ENCODE peak calls at places on chromosomes 11 and 22, in five cellular contexts. P is kidney, S is brain microvascular endothelial cell, W is tibial artery, F is Caco-2. C is an unnamed sample.

GRCh38 chr11:128691802-128692749 is 1.8 kb upstream of the FLI1 start:
- DNase-seq in F (no peak), W (no peak), P (peak), S (no peak), C (no peak)

GRCh38 chr11:2697871-2698270 is 1.9 kb downstream of the KCNQ1OT1 start:
- DNase-seq in F (no peak), P (no peak), W (no peak), S (no peak), C (no peak)

GRCh38 chr11:112345708-112346107 is 85.0 kb upstream of the PLET1 start:
- DNase-seq in F (peak), P (no peak), W (no peak), S (no peak), C (no peak)

GRCh38 chr11:67586568-67587250 is 3.1 kb downstream of the GSTP1 start:
- DNase-seq in P (no peak), W (no peak), F (no peak), S (no peak), C (no peak)

GRCh38 chr11:11993814-11994213 is 14.6 kb downstream of the DKK3 start:
- DNase-seq in S (peak), F (no peak), W (no peak), P (no peak), C (peak)

GRCh38 chr11:134736251-134737072 is 324.4 kb upstream of the B3GAT1 start:
- DNase-seq in W (peak), S (no peak), F (no peak), P (no peak), C (no peak)

GRCh38 chr11:27914080-27914479 is 193.9 kb downstream of the KIF18A start:
- DNase-seq in W (no peak), P (no peak), S (no peak), F (no peak), C (no peak)

GRCh38 chr11:69372589-69373250 is 78.8 kb downstream of the MYEOV start:
- DNase-seq in P (no peak), W (peak), S (no peak), F (no peak), C (no peak)

GRCh38 chr11:2573240-2574042 is 126.4 kb downstream of the KCNQ1OT1 start:
- DNase-seq in F (no peak), S (no peak), P (peak), W (peak), C (no peak)

GRCh38 chr11:73156114-73156513 is 14.0 kb upstream of the FCHSD2 start:
- DNase-seq in W (peak), F (no peak), P (no peak), S (no peak), C (no peak)

GRCh38 chr11:73158356-73159051 is 16.4 kb upstream of the FCHSD2 start:
- DNase-seq in P (no peak), W (peak), S (peak), F (peak), C (no peak)

GRCh38 chr11:73156686-73157085 is 14.6 kb upstream of the FCHSD2 start:
- DNase-seq in W (peak), P (no peak), S (no peak), F (no peak), C (no peak)

GRCh38 chr11:73159297-73159696 is 17.2 kb upstream of the FCHSD2 start:
- DNase-seq in P (no peak), S (no peak), F (no peak), W (peak), C (no peak)

DNA sequence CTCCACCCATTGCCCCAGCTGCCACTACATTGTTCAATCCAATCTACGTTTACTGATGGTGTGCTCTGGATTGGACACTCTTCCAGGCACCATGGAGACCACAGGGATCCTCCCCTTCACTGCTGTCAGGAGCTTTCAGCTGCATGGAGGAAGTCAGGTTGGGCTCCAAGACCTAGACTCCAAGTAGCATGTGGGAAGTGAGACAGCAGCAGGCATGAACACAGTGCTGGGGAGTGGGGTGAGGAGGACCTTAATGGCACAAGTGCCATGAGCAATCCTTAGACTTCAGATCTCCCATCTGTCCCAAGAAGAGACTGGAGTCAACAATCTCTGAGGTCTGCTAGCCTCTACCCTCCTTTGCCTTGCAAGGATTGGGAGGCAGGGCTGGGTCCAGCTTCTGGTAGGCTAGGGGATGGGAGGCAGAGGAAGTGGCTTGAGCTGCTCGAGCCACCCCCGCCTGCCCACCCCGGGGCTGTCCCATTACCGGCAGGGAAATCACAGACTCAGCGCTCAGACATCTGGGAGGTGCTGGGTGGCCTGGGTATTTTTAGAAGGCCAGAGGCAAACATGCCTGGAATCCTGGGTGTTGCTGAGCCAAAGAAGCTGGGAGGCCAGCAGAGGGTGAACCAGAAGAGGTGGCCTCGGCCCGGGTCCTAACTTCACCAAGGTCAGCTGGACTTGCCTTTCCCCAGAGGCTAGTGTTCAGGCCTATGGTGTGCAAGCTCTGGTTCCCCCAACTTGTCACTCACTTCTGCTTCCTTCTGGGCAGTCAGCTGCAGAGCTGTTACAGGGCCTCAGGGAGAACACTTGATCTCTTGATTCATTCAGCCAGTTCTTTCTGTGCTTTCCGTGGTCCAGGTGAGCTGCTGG is 15.3 kb upstream of the FCHSD2 start:
- DNase-seq in F (no peak), P (peak), S (peak), W (peak), C (no peak)
- TF ChIP-seq CTCF in F (no peak), P (no peak), S (no peak), W (no peak), C (no peak)

DNA sequence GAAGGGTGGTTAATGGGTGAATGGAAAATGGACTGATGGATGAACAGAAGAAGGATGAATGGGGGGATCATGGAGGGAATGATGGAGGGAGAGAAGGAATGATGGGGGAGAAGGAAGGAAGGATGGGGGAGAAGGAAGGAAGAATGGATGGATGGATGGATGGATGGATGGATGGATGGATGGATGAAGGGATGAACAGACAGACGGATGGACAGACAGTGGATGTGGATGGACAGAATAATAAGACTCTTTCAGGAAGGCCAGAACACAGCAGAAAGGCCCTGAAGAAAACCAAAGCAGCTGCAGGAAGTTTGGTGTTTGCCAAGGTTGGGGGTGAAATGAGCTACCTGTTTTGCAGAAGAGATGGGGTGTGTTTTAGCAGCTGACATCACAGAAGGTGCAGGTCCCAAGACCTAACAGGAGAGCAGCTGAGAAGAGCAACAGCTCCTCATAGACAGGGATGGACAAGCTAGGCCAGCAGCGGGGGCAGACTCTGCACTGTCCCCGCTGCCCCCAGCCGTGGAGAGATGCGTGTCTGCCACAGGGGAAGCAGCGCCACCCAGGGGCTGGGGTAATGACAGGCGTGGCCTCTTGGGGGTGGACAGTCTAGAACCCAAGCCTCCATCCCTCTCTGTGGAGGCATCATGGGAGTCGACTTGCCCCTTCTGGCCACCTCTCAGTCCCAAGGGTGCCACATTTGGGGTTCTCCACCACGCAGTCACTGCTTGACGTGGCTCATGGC is 17.9 kb downstream of the C1QTNF6 start:
- DNase-seq in S (no peak), W (peak), P (peak), F (no peak), C (no peak)
- TF ChIP-seq CTCF in S (no peak), W (no peak), P (no peak), F (no peak), C (no peak)

DNA sequence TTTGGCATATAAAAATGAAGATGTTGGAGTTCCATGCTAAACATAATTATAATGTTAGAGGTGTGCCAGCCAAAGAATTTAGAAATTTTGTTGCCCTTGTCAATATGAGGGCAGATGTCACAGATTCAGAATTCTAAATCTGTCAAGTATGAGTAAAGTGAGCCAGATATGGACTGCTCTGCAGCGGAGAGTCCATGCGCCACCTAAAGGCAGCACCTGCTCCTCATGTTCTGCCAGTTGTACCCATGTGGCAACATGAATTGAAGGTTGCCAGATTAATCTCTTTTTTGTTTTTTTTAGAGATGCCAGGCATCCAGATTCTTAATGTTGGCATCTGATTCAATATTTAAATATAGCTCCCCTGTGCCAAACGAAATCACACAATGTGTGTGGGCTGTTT is 678.6 kb upstream of the ANO5 start:
- DNase-seq in W (no peak), P (no peak), S (no peak), F (peak), C (peak)
- TF ChIP-seq CTCF in W (no peak), P (peak), S (no peak), F (peak), C (no peak)

GRCh38 chr11:104260456-104260855 is 96.5 kb upstream of the PDGFD start:
- DNase-seq in P (no peak), F (no peak), S (no peak), W (no peak), C (no peak)

GRCh38 chr11:104259121-104259610 is 95.2 kb upstream of the PDGFD start:
- DNase-seq in F (no peak), W (no peak), S (no peak), P (no peak), C (no peak)

GRCh38 chr11:104254347-104254746 is 90.4 kb upstream of the PDGFD start:
- DNase-seq in S (peak), F (peak), W (no peak), P (no peak), C (peak)

DNA sequence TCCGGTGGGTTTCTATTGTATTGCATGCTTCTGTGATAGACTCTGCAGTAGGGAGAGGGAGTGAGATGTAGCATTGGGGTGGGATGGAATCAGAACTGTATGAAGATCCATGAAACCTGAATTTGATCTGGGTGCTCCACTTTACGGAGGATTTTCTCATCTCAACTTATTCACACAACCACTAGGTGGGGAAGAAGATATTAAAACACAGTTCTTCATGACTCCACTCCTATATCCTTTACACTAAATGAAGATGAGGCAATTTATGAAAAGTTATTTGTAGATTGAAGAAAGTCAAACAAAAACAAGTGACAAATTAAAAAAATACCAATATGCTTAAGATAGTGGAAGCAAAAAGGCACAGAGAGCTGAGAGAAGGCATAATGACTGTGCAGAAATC is 92.6 kb upstream of the PDGFD start:
- DNase-seq in S (no peak), W (no peak), F (no peak), P (no peak), C (no peak)
- TF ChIP-seq CTCF in S (peak), W (no peak), F (no peak), P (no peak), C (no peak)

DNA sequence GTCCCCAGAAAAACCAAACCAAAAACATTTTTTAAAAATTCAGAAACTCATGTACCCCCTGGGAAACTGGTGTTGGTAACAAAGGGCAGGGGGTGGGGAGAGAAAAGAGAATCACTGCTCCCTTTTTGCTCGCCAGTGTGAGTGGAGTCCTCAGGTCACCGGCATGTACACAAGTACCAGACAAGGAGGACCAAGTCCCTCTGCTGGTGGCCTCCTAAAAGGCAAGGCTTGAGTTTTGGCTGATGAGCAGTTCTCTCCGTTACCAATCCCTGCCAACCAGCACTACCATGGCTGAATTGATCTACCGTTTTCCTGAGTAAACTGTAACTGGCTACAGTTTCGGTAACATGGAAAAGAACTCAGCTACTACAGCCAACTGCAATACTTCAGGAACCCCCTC is 22.0 kb downstream of the APOL5 start:
- DNase-seq in S (no peak), W (peak), F (peak), P (no peak), C (peak)
- TF ChIP-seq CTCF in S (peak), W (peak), F (peak), P (no peak), C (no peak)

GRCh38 chr11:113690619-113691569 is 15.2 kb downstream of the TMPRSS5 start:
- DNase-seq in S (peak), W (peak), P (peak), F (peak), C (peak)
- TF ChIP-seq CTCF in S (peak), W (peak), P (no peak), F (peak), C (peak)

DNA sequence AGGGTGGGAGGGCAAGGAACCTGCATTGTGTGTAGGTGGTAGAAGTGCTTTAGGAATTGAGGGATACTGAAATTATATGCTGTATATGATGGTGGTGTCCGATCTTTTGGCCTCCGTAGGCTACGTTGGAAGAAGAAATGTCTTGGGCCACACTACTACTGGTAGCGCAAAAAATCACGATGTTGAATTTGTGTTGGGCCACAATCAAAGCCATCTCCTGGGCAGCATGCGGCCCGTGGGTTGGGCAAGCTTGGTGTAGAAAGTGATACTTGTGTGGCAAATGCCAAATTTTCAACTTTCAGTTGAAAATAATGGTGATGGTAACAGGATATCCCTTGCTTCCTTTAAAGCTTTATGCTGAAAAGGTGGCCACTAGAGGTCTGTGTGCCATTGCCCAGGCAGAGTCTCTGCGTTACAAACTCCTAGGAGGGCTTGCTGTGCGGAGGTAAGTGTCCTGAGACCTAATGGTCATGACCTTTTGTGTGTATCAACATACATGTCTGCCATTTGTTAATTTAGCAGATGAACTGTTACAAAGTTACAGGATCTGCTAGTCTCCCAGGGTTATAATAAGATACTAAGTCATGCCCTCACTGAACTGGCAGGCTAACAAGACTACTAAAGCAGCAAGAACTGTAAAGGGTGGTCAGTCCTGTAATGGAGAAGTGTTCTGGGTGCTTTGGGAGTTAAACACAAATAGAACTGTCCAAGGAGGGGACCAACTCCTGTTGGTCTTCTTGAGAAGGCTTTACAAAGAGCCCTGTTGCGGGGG is 2.9 kb downstream of the RPS3 start:
- DNase-seq in P (no peak), W (no peak), F (no peak), S (no peak), C (no peak)
- TF ChIP-seq CTCF in P (no peak), W (no peak), F (no peak), S (peak), C (no peak)

C was measured in Calu3.